ENCODE peak calls at places on chromosome 18, in ten cellular contexts. One of them, this sample, is unnamed.
A peak's percentile ranks its signal among the peaks of the same experiment; 100 is the strongest.

GRCh38 chr18:210780-211179 is 52.4 kb downstream of the USP14 start:
- DNase-seq in body of pancreas: no peak
- DNase-seq in uterus: no peak
- DNase-seq in pancreas: no peak
- DNase-seq in lung: no peak
- DNase-seq in CD8-positive, alpha-beta T cell: no peak
- DNase-seq in IMR-90: no peak
- DNase-seq in psoas muscle: no peak
- DNase-seq in stomach: no peak
- DNase-seq in fibroblast of lung: no peak
- DNase-seq in this sample: no peak

GRCh38 chr18:4842287-4842686 is 354.8 kb downstream of the AKAIN1 start:
- DNase-seq in lung: no peak
- DNase-seq in psoas muscle: no peak
- DNase-seq in CD8-positive, alpha-beta T cell: no peak
- DNase-seq in fibroblast of lung: no peak
- DNase-seq in stomach: no peak
- DNase-seq in body of pancreas: no peak
- DNase-seq in uterus: no peak
- DNase-seq in pancreas: no peak
- DNase-seq in IMR-90: no peak
- DNase-seq in this sample: no peak

GRCh38 chr18:30177056-30177455 is 865.5 kb downstream of the DSC3 start:
- DNase-seq in uterus: no peak
- DNase-seq in psoas muscle: no peak
- DNase-seq in CD8-positive, alpha-beta T cell: no peak
- DNase-seq in fibroblast of lung: no peak
- DNase-seq in pancreas: no peak
- DNase-seq in stomach: no peak
- DNase-seq in IMR-90: no peak
- DNase-seq in body of pancreas: no peak
- DNase-seq in lung: no peak
- DNase-seq in this sample: no peak

GRCh38 chr18:58497845-58498244 is 131.0 kb downstream of the ALPK2 start:
- DNase-seq in lung: no peak
- DNase-seq in psoas muscle: no peak
- DNase-seq in CD8-positive, alpha-beta T cell: no peak
- DNase-seq in uterus: no peak
- DNase-seq in IMR-90: peak; percentile 48
- DNase-seq in stomach: no peak
- DNase-seq in pancreas: no peak
- DNase-seq in fibroblast of lung: no peak
- DNase-seq in body of pancreas: no peak
- DNase-seq in this sample: no peak

GRCh38 chr18:26963292-26963691 is 97.8 kb upstream of the AQP4 start:
- DNase-seq in body of pancreas: no peak
- DNase-seq in uterus: no peak
- DNase-seq in stomach: no peak
- DNase-seq in lung: no peak
- DNase-seq in fibroblast of lung: no peak
- DNase-seq in psoas muscle: no peak
- DNase-seq in IMR-90: no peak
- DNase-seq in pancreas: no peak
- DNase-seq in CD8-positive, alpha-beta T cell: no peak
- DNase-seq in this sample: no peak

GRCh38 chr18:26511339-26512071 is 36.8 kb downstream of the KCTD1 start:
- DNase-seq in fibroblast of lung: no peak
- DNase-seq in body of pancreas: no peak
- DNase-seq in CD8-positive, alpha-beta T cell: no peak
- DNase-seq in pancreas: no peak
- DNase-seq in psoas muscle: no peak
- DNase-seq in uterus: no peak
- DNase-seq in lung: peak; percentile 7
- DNase-seq in stomach: no peak
- DNase-seq in IMR-90: no peak
- DNase-seq in this sample: no peak

GRCh38 chr18:70490008-70490933 is 201.4 kb downstream of the SOCS6 start:
- DNase-seq in fibroblast of lung: peak; percentile 69
- DNase-seq in CD8-positive, alpha-beta T cell: peak; percentile 59
- DNase-seq in psoas muscle: no peak
- DNase-seq in pancreas: peak; percentile 33
- DNase-seq in uterus: no peak
- DNase-seq in lung: no peak
- DNase-seq in body of pancreas: peak; percentile 35
- DNase-seq in stomach: peak; percentile 29
- DNase-seq in IMR-90: peak; percentile 57
- DNase-seq in this sample: no peak

GRCh38 chr18:2522112-2522511 is 49.2 kb downstream of the METTL4 start:
- DNase-seq in stomach: no peak
- DNase-seq in lung: no peak
- DNase-seq in pancreas: no peak
- DNase-seq in body of pancreas: no peak
- DNase-seq in fibroblast of lung: no peak
- DNase-seq in psoas muscle: no peak
- DNase-seq in IMR-90: no peak
- DNase-seq in CD8-positive, alpha-beta T cell: no peak
- DNase-seq in uterus: no peak
- DNase-seq in this sample: no peak

GRCh38 chr18:10437837-10438236 is 16.6 kb upstream of the APCDD1 start:
- DNase-seq in stomach: no peak
- DNase-seq in IMR-90: no peak
- DNase-seq in fibroblast of lung: no peak
- DNase-seq in psoas muscle: no peak
- DNase-seq in pancreas: no peak
- DNase-seq in body of pancreas: no peak
- DNase-seq in CD8-positive, alpha-beta T cell: no peak
- DNase-seq in uterus: no peak
- DNase-seq in lung: no peak
- DNase-seq in this sample: no peak

GRCh38 chr18:5543854-5544389 is at the start of gene EPB41L3:
- DNase-seq in CD8-positive, alpha-beta T cell: no peak
- DNase-seq in stomach: no peak
- DNase-seq in IMR-90: peak; percentile 20
- DNase-seq in fibroblast of lung: peak; percentile 31
- DNase-seq in pancreas: no peak
- DNase-seq in psoas muscle: peak; percentile 65
- DNase-seq in body of pancreas: peak; percentile 28
- DNase-seq in lung: no peak
- DNase-seq in uterus: peak; percentile 38
- DNase-seq in this sample: peak; percentile 78

GRCh38 chr18:32469691-32470131 is 971 bp downstream of the GAREM1 start:
- DNase-seq in stomach: no peak
- DNase-seq in body of pancreas: no peak
- DNase-seq in IMR-90: peak; percentile 10
- DNase-seq in uterus: no peak
- DNase-seq in CD8-positive, alpha-beta T cell: no peak
- DNase-seq in pancreas: no peak
- DNase-seq in lung: no peak
- DNase-seq in psoas muscle: no peak
- DNase-seq in fibroblast of lung: peak; percentile 52
- DNase-seq in this sample: no peak

GRCh38 chr18:59002974-59003594 is 136.6 kb upstream of the SEC11C start:
- DNase-seq in CD8-positive, alpha-beta T cell: no peak
- DNase-seq in lung: no peak
- DNase-seq in uterus: no peak
- DNase-seq in psoas muscle: no peak
- DNase-seq in fibroblast of lung: no peak
- DNase-seq in IMR-90: no peak
- DNase-seq in pancreas: no peak
- DNase-seq in body of pancreas: no peak
- DNase-seq in stomach: no peak
- DNase-seq in this sample: no peak

GRCh38 chr18:72013512-72013911 is 530.6 kb downstream of the CBLN2 start:
- DNase-seq in body of pancreas: no peak
- DNase-seq in psoas muscle: no peak
- DNase-seq in pancreas: no peak
- DNase-seq in stomach: no peak
- DNase-seq in fibroblast of lung: no peak
- DNase-seq in CD8-positive, alpha-beta T cell: no peak
- DNase-seq in lung: no peak
- DNase-seq in uterus: no peak
- DNase-seq in IMR-90: no peak
- DNase-seq in this sample: no peak

DNA sequence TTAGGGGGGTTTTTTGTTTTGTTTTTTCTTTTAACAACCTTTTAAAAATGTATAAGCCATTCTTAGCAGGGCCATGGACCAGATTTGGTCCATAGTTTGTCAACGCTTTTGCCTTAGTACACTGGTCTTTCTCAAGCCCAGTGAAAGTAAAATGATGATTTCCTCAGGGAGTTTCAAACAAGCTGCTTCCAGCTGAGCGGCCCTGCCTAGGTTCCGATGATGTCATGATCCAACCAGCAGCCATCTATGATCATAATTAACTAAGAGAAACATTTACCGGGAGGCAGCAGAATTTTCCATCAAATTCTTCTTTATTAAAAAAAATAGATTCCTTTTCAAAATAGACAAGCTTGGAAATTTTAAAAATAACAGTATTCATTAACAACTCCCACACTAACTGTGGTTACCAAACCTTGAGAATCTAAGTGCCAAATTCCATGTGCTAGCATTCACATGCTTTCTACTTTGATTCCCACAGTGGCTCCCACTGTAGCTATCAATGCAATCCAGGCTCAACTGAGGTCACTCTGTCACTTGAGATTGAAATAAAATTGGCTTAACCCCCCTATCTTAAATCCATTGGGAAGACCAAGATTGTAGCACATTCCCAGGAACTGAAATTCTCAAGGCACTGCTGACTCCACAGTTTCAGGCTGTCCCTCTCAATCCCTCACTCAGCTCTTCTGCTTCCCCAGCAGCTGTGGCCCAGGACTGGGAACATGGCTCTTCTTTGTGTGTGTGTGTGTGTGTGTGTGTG is 148.9 kb downstream of the RNF152 start:
- DNase-seq in CD8-positive, alpha-beta T cell: no peak
- DNase-seq in body of pancreas: no peak
- DNase-seq in uterus: peak; percentile 61
- DNase-seq in fibroblast of lung: peak; percentile 21
- DNase-seq in pancreas: no peak
- DNase-seq in psoas muscle: no peak
- DNase-seq in lung: no peak
- DNase-seq in stomach: no peak
- DNase-seq in IMR-90: peak; percentile 46
- DNase-seq in this sample: peak; percentile 51
- H3K27ac ChIP-seq in CD8-positive, alpha-beta T cell: no peak overlapping the region
- H3K27ac ChIP-seq in body of pancreas: peak overlapping the region; percentile 32
- H3K27ac ChIP-seq in uterus: peak overlapping the region; percentile 72
- H3K27ac ChIP-seq in fibroblast of lung: no peak overlapping the region
- H3K27ac ChIP-seq in pancreas: no peak overlapping the region
- H3K27ac ChIP-seq in psoas muscle: peak overlapping the region; percentile 42
- H3K27ac ChIP-seq in lung: no peak overlapping the region
- H3K27ac ChIP-seq in stomach: no peak overlapping the region
- H3K27ac ChIP-seq in IMR-90: no peak overlapping the region
- H3K27ac ChIP-seq in this sample: peak overlapping the region; percentile 95

DNA sequence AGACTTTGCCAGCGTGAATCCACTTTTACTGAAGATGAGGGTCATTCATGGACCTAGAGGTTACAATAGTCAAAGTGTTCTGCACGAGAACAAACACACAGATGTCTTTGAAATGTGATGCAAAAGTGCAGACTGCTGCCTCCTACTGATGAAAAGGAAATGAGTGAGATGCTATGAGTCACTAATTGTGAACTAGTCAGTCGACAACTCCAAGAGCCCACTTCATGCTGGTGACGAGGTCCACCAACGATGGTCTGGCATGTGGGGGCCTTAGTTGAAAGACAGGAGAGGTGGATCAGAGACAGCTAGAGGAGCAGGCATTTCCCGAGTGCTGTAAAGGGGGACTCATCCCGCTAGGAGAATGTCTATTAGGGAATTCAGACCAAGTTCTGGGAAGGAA is 17.1 kb upstream of the ZNF236 start:
- DNase-seq in psoas muscle: no peak
- DNase-seq in CD8-positive, alpha-beta T cell: no peak
- DNase-seq in lung: no peak
- DNase-seq in IMR-90: peak; percentile 45
- DNase-seq in body of pancreas: no peak
- DNase-seq in pancreas: no peak
- DNase-seq in stomach: no peak
- DNase-seq in uterus: no peak
- DNase-seq in fibroblast of lung: no peak
- DNase-seq in this sample: no peak
- TF ChIP-seq CTCF in psoas muscle: no peak
- TF ChIP-seq CTCF in CD8-positive, alpha-beta T cell: no peak
- TF ChIP-seq CTCF in lung: no peak
- TF ChIP-seq CTCF in IMR-90: peak; percentile 26
- TF ChIP-seq CTCF in body of pancreas: no peak
- TF ChIP-seq CTCF in pancreas: no peak
- TF ChIP-seq CTCF in stomach: no peak
- TF ChIP-seq CTCF in uterus: no peak
- TF ChIP-seq CTCF in fibroblast of lung: peak; percentile 30
- TF ChIP-seq CTCF in this sample: no peak

DNA sequence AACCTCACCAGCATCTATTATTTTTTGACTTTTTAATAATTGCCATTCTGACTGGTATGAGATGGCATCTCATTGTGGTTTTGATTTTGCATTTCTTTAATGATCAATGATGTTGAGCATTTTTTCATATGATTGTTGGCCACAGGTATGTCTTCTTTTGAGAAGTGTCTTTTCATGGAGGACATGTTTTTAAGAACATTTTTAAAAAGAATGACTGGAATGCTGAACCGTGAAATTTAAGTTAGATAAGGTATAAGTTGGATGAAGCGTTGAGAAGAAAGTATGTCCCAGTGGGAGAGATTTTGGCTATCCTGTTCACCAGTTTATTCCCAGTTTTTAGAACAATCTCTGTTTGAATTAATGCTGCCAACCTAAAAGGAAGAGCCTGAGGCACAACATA is 365.9 kb downstream of the CELF4 start:
- DNase-seq in psoas muscle: no peak
- DNase-seq in stomach: no peak
- DNase-seq in body of pancreas: no peak
- DNase-seq in pancreas: no peak
- DNase-seq in IMR-90: no peak
- DNase-seq in CD8-positive, alpha-beta T cell: no peak
- DNase-seq in fibroblast of lung: no peak
- DNase-seq in lung: no peak
- DNase-seq in uterus: no peak
- DNase-seq in this sample: no peak
- H3K27ac ChIP-seq in psoas muscle: no peak overlapping the region
- H3K27ac ChIP-seq in stomach: no peak overlapping the region
- H3K27ac ChIP-seq in body of pancreas: no peak overlapping the region
- H3K27ac ChIP-seq in pancreas: no peak overlapping the region
- H3K27ac ChIP-seq in IMR-90: no peak overlapping the region
- H3K27ac ChIP-seq in CD8-positive, alpha-beta T cell: no peak overlapping the region
- H3K27ac ChIP-seq in fibroblast of lung: no peak overlapping the region
- H3K27ac ChIP-seq in lung: no peak overlapping the region
- H3K27ac ChIP-seq in uterus: no peak overlapping the region
- H3K27ac ChIP-seq in this sample: no peak overlapping the region

DNA sequence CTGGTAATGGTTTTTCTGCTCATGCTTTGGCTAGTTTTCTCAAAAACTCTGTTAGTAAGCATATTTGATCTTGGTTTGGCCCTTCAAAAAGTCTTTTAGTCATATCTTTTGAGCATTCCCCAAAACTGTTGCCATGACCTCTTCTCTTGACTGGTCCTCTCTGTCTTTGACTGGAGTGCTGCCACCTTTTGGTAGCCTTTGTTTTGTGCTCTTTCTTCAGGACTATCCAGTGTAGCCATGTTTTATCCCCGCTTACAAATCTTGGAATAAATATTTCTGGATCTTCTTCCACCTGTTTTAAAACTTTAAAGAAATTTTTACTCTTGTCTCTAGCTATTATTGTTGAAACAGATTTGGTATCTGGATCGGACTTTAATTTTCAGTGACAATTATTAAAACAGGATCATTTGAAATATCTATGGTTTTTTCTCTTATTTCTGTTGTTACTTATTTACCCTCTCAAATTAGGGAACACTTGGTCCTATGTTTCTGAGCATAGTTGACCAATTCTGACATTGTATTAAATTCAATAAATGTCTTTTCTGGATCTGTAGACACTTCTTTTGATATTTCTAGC is 965 bp upstream of the ELOA2 start:
- DNase-seq in uterus: no peak
- DNase-seq in body of pancreas: no peak
- DNase-seq in lung: no peak
- DNase-seq in stomach: no peak
- DNase-seq in IMR-90: peak; percentile 28
- DNase-seq in pancreas: no peak
- DNase-seq in CD8-positive, alpha-beta T cell: no peak
- DNase-seq in psoas muscle: no peak
- DNase-seq in fibroblast of lung: peak; percentile 42
- DNase-seq in this sample: no peak
- TF ChIP-seq CTCF in uterus: no peak
- TF ChIP-seq CTCF in body of pancreas: no peak
- TF ChIP-seq CTCF in lung: no peak
- TF ChIP-seq CTCF in stomach: peak; percentile 20
- TF ChIP-seq CTCF in IMR-90: peak; percentile 39
- TF ChIP-seq CTCF in pancreas: no peak
- TF ChIP-seq CTCF in CD8-positive, alpha-beta T cell: no peak
- TF ChIP-seq CTCF in psoas muscle: peak; percentile 24
- TF ChIP-seq CTCF in fibroblast of lung: peak; percentile 60
- TF ChIP-seq CTCF in this sample: peak; percentile 48

This sample was measured in heart left ventricle.